ENCODE peak calls at places on chromosome 14, in four cellular contexts. I, V, K and X are unnamed samples.

GRCh38 chr14:38074754-38075153 is 132.9 kb upstream of the SSTR1 start:
- DNase-seq in I (no peak), K (no peak), V (no peak), X (no peak)

GRCh38 chr14:65101631-65102440 is 481 bp downstream of the MAX start:
- DNase-seq in I (no peak), K (no peak), V (no peak), X (peak)

GRCh38 chr14:55133416-55133815 is 4.4 kb downstream of the LGALS3 start:
- DNase-seq in K (peak), V (no peak), I (no peak), X (no peak)

GRCh38 chr14:69037790-69038448 is 58.8 kb upstream of the ACTN1 start:
- DNase-seq in I (no peak), V (no peak), K (no peak), X (no peak)

GRCh38 chr14:22689186-22689585 is 45.0 kb upstream of the OR6J1 start:
- DNase-seq in I (no peak), V (no peak), K (no peak), X (no peak)

GRCh38 chr14:20489093-20489994 is 16.0 kb upstream of the RNASE10 start:
- DNase-seq in K (no peak), V (peak), I (no peak), X (peak)

GRCh38 chr14:41137741-41138140 is 468.9 kb upstream of the LRFN5 start:
- DNase-seq in I (no peak), V (no peak), K (no peak), X (no peak)

GRCh38 chr14:70514168-70515069 is 20.4 kb downstream of the ADAM20 start:
- DNase-seq in I (no peak), K (no peak), V (no peak), X (no peak)

GRCh38 chr14:68786491-68787234 is 6.2 kb downstream of the ZFP36L1 start:
- DNase-seq in I (no peak), V (no peak), K (no peak), X (no peak)

GRCh38 chr14:93207468-93208308 is 632 bp downstream of the UBR7 start:
- DNase-seq in V (no peak), K (no peak), I (no peak), X (peak)

GRCh38 chr14:70822706-70823185 is 13.4 kb upstream of the MAP3K9 start:
- DNase-seq in V (no peak), I (no peak), K (no peak), X (no peak)

GRCh38 chr14:91252901-91253794 is 8.6 kb upstream of the GPR68 start:
- DNase-seq in K (peak), I (no peak), V (no peak), X (no peak)

GRCh38 chr14:95226801-95227200 is 69.5 kb upstream of the DICER1 start:
- DNase-seq in K (no peak), V (no peak), I (no peak), X (no peak)

DNA sequence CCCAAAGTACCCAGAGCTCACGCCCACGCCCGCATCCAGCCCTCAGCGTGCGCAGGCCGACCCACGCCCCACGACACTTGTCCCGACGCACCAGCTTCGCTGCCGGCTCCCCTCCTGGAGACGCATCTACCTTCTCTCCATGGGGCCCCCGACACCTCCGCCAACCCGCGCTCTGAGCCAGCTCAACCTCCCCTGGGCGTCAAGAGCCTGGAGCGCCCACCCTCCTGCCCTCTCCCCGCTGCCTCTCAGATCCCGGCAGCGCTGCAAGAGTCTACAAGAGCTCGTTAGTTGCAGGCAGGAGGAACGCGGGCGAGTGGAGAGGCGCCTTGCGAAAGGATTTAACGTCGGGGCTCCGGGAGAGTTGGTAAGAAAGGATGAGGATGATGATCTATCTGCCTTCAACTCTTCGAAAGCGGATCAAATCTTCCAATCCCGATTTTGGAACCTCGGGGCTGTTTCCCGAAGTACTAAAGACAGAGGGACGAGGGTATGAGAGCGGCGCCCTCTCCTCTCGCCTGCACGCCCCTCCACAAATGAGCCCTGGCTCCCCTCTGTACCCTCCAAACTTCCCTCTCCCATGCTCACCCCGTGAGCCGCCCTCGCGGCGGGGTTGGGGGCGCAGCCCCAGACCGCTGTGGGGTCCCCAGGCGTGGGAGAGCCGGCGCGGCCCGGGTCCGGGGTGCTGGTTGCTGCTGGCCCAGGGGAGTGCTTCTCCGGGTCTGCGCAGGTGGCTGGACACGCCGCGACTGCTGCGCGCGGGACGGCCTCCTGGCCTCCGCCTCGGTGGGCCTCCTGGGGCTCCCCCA is 968 bp downstream of the LTBP2 start:
- DNase-seq in V (no peak), I (no peak), K (no peak), X (no peak)
- TF ChIP-seq SPI1 in V (no peak), I (no peak), K (no peak), X (no peak)

DNA sequence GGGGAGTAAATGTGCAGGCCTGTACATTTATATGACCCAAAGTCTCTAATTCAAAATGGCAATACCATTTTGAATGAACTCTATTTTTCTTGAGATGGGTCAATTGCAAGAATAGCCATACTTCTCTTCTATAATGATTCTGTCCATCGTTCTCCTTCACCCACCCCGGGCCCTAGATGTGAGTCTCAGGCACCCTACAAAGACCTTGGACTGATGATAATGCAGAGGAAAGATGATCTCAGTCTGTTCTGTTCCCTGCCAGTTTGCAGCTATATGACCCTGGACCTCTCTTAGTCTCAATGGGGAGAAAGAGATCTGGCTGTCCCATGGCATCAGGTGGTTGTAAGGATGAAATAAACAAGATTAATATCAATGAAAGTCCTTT is 30.1 kb downstream of the VCPKMT start:
- DNase-seq in I (no peak), K (no peak), V (no peak), X (no peak)
- TF ChIP-seq SPI1 in I (no peak), K (no peak), V (no peak), X (no peak)

DNA sequence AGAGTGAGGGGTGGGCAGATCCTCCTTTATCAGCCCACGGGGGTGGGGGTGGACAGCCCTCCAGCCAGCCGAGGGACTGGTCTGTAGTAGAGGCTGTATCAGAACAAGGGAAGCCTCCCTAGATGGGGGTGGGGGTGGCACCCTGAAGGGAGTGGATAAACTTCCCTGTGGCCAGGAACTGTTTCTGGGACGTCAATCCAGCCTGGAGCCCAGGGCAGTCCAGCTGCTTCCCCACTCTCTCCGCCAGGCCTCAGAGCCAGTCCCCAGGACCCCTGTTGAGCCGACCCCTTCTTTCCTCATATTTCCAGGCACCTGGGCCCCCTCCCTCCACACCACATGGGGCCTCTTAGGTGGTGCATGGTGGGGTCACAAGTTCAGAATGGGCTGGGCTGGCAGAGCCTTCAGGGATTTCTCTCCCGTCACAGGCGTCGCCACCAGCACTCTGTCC is 6.7 kb downstream of the PLD4 start:
- DNase-seq in V (no peak), I (no peak), K (no peak), X (no peak)
- TF ChIP-seq SPI1 in V (no peak), I (no peak), K (no peak), X (no peak)

DNA sequence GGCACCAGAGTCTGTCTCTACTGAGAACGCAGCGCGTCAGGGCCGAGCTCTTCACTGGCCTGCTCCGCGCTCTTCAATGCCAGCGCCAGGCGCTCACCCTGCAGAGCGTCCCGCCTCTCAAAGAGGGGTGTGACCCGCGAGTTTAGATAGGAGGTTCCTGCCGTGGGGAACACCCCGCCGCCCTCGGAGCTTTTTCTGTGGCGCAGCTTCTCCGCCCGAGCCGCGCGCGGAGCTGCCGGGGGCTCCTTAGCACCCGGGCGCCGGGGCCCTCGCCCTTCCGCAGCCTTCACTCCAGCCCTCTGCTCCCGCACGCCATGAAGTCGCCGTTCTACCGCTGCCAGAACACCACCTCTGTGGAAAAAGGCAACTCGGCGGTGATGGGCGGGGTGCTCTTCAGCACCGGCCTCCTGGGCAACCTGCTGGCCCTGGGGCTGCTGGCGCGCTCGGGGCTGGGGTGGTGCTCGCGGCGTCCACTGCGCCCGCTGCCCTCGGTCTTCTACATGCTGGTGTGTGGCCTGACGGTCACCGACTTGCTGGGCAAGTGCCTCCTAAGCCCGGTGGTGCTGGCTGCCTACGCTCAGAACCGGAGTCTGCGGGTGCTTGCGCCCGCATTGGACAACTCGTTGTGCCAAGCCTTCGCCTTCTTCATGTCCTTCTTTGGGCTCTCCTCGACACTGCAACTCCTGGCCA is at the start of gene PTGDR:
- DNase-seq in I (no peak), K (no peak), V (no peak), X (no peak)
- TF ChIP-seq SPI1 in I (no peak), K (no peak), V (no peak), X (no peak)

DNA sequence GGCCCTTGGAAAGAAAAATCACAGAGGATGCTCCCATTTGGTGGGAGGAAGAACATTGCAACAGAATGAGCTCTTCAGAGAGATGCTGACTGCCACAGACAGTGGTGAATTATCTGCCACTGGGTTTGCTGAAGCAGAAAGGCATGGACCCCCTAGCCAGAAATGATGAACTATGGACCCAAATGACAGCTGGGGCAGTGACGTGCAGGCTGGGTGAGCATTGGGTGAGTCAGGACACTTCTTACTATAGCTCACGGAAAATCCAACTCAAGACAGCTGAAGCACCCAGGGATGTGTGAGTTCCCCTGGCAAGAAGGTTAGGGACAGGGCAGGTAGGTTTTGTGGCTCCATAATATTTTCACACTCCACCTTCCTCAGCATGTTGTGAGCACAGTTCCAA is 993.2 kb downstream of the BCL11B start:
- DNase-seq in K (no peak), I (no peak), V (no peak), X (no peak)
- TF ChIP-seq SPI1 in K (no peak), I (no peak), V (no peak), X (no peak)

DNA sequence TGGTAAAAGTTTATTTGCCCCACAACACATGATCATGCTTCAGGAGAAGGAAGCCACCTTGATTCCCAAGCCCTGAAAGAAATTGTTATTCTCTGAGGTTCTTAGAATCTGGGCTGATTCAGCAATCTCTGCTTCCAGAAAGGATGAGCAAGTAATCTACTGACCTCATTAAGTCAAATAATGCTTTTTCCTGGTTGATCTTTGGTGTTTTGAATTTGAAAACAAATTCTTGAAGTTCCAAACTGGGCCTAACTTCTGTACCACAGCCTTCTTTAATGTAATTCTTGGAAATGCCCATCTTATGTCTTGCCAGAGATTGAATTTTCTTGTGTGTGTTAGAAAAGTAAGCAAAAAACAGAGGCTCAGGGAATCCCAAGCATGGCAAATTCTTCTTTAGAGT is 319.2 kb upstream of the DDHD1 start:
- DNase-seq in V (no peak), I (no peak), K (no peak), X (no peak)
- TF ChIP-seq SPI1 in V (no peak), I (no peak), K (no peak), X (no peak)

DNA sequence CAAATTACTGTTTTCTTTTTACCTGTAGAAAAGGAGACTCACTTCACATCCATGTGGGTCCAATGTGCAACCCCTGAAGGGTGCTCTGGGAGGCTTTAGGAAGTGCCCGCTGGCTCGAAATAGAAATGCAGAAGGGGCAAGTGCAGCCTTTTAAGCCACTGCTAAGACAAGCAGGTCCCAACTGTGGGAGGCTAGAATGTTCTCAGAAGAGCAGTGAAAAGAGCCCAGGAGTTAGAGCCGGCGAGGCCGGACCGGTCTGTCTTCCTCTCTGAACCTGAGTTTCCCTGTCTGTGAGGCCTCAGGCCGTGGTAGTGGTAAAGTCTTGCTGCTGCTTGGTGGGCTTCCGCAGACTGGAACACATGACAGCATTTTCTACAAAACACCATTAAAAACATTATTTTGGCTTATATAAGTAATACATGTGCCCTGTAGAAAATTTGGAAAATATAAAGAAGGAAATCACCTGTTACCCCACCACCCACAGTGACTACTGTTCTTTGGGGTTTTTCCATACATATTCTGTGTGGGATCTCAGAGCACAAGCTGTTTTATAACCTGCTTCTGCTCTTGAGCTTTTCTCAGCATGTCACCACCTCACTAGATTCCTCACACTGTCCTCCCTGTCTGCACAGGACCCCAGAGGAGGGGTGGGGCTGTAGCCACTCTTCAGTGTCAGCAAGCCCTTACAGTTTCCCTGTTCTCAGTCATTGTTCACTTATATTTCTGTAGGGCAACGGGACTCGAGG is 6.0 kb downstream of the CKB start:
- DNase-seq in K (no peak), V (no peak), I (no peak), X (no peak)
- TF ChIP-seq SPI1 in K (no peak), V (no peak), I (no peak), X (no peak)

DNA sequence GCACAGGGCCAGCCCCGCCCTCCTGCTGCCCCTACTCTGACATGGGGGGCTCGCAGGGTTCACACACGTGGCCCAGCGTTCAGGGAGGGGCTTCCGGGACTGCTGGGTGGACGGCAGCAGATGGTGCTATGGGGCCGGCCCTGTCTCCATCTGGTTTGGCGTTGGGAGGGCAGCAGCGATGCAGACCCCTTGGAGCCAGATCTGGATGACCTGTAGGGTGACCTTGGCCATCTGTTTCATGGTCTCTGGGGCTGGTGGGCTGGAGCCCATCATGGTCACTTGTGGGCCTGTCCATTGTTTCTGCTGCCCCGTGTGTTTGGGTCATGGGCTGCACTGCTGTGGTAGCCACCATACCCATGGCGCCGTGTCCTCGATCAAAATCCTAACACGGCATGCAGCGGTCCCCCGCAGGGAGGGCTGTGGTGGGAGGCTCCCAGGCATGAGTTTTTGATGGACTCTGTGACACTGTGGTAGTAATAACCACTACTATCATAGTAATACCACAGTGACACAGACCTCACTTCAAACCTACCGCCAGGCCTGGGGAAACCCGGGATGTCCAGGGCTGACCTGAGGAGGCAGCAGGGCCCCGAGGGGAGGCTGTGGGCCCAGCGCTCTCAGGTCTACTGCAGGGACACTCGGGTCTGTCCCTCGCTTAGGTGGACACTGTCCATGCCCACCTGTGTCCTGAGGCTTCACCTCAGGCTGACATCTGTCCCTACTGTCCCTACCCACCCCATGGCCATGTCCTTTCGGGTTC is 359.4 kb downstream of the TMEM121 start:
- DNase-seq in K (no peak), V (no peak), I (no peak), X (no peak)
- TF ChIP-seq SPI1 in K (no peak), V (no peak), I (no peak), X (no peak)